ENCODE peak calls at places on chromosomes 12 and 14, in nine cellular contexts. Q, L, F, I, J, G, W, D and A are unnamed samples.

GRCh38 chr14:102928412-102929348 is 6.2 kb downstream of the AMN start:
- DNase-seq in Q (no peak), L (peak), F (no peak), I (peak), J (no peak), G (no peak), W (peak), D (peak), A (no peak)

GRCh38 chr14:66268802-66269334 is 217.3 kb upstream of the CCDC196 start:
- DNase-seq in Q (no peak), L (no peak), F (no peak), I (no peak), J (no peak), G (no peak), W (no peak), D (no peak), A (no peak)

GRCh38 chr14:100878271-100879146 is 25.0 kb downstream of the RTL1 start:
- DNase-seq in Q (no peak), L (no peak), F (no peak), I (no peak), J (no peak), G (no peak), W (no peak), D (no peak), A (peak)

GRCh38 chr14:73476451-73476905 is 14.3 kb upstream of the RIOX1 start:
- DNase-seq in Q (no peak), L (no peak), F (no peak), I (no peak), J (no peak), G (no peak), W (no peak), D (no peak), A (no peak)

GRCh38 chr12:53532026-53532425 is 24.7 kb upstream of the NPFF start:
- DNase-seq in Q (no peak), L (no peak), F (no peak), I (no peak), J (no peak), G (no peak), W (no peak), D (no peak), A (no peak)

GRCh38 chr14:34873591-34874385 is 1.4 kb downstream of the BAZ1A start:
- DNase-seq in Q (peak), L (peak), F (peak), I (peak), J (no peak), G (peak), W (peak), D (peak), A (peak)

GRCh38 chr12:108110844-108111243 is 18.2 kb upstream of the WSCD2 start:
- DNase-seq in Q (no peak), L (no peak), F (no peak), I (no peak), J (no peak), G (no peak), W (no peak), D (no peak), A (no peak)

GRCh38 chr12:18296201-18296908 is 35.0 kb downstream of the PIK3C2G start:
- DNase-seq in Q (no peak), L (no peak), F (no peak), I (no peak), J (no peak), G (no peak), W (no peak), D (peak), A (no peak)

GRCh38 chr12:52084491-52085231 is 5.2 kb downstream of the SMIM41 start:
- DNase-seq in Q (no peak), L (no peak), F (no peak), I (no peak), J (no peak), G (no peak), W (no peak), D (no peak), A (no peak)

GRCh38 chr14:65357091-65357490 is 55.4 kb upstream of the FUT8 start:
- DNase-seq in Q (no peak), L (no peak), F (no peak), I (no peak), J (no peak), G (no peak), W (no peak), D (no peak), A (no peak)

GRCh38 chr12:102740157-102741032 is 176.6 kb downstream of the PAH start:
- DNase-seq in Q (peak), L (no peak), F (no peak), I (peak), J (peak), G (peak), W (no peak), D (peak), A (no peak)

GRCh38 chr12:49706351-49707126 is 666 bp downstream of the FMNL3 start:
- DNase-seq in Q (peak), L (peak), F (no peak), I (peak), J (peak), G (peak), W (peak), D (peak), A (no peak)

GRCh38 chr14:65164068-65164824 is 61.9 kb upstream of the MAX start:
- DNase-seq in Q (peak), L (no peak), F (peak), I (peak), J (peak), G (peak), W (peak), D (peak), A (no peak)

GRCh38 chr14:90424686-90425255 is 27.9 kb downstream of the CALM1 start:
- DNase-seq in Q (no peak), L (no peak), F (no peak), I (no peak), J (no peak), G (no peak), W (no peak), D (no peak), A (no peak)

GRCh38 chr12:85828576-85828975 is 7.6 kb downstream of the RASSF9 start:
- DNase-seq in Q (no peak), L (no peak), F (no peak), I (no peak), J (no peak), G (peak), W (no peak), D (no peak), A (no peak)

GRCh38 chr12:122394626-122395194 is 27.8 kb downstream of the CLIP1 start:
- DNase-seq in Q (no peak), L (no peak), F (no peak), I (no peak), J (no peak), G (peak), W (no peak), D (peak), A (no peak)

GRCh38 chr12:6158263-6158662 is 33.8 kb upstream of the VWF start:
- DNase-seq in Q (no peak), L (no peak), F (peak), I (no peak), J (no peak), G (no peak), W (no peak), D (no peak), A (no peak)

GRCh38 chr12:12714276-12715001 is 2.7 kb upstream of the CDKN1B start:
- DNase-seq in Q (no peak), L (peak), F (peak), I (peak), J (no peak), G (peak), W (peak), D (peak), A (no peak)

GRCh38 chr12:1593232-1594044 is 943 bp downstream of the FBXL14 start:
- DNase-seq in Q (no peak), L (peak), F (peak), I (peak), J (no peak), G (peak), W (peak), D (peak), A (no peak)